ENCODE peak calls at places on chromosomes 11 and 22, in five cellular contexts. E, T, Q, A and N are unnamed samples.

GRCh38 chr11:88181776-88182175 is 6.5 kb upstream of the RAB38 start:
- DNase-seq in A (no peak), E (no peak), Q (no peak), T (no peak), N (no peak)

GRCh38 chr11:64619811-64620285 is 28.8 kb downstream of the SLC22A12 start:
- DNase-seq in T (no peak), A (no peak), E (no peak), Q (no peak), N (no peak)

GRCh38 chr22:50297510-50298265 is 9.8 kb downstream of the PLXNB2 start:
- DNase-seq in T (no peak), Q (no peak), A (no peak), E (no peak), N (no peak)

GRCh38 chr22:41925783-41926460 is 684 bp downstream of the TNFRSF13C start:
- DNase-seq in Q (no peak), A (no peak), E (no peak), T (peak; percentile 81), N (peak; percentile 77)

GRCh38 chr22:34866081-34866480 is 199.9 kb upstream of the ISX start:
- DNase-seq in T (no peak), A (no peak), Q (no peak), E (no peak), N (no peak)

GRCh38 chr11:92130432-92130831 is 94.2 kb upstream of the FAT3 start:
- DNase-seq in E (no peak), A (peak; percentile 26), T (no peak), Q (no peak), N (no peak)

GRCh38 chr11:1453611-1454386 is 32.8 kb downstream of the MOB2 start:
- DNase-seq in Q (no peak), T (no peak), A (no peak), E (no peak), N (no peak)

GRCh38 chr11:117679464-117679863 is 117.6 kb downstream of the DSCAML1 start:
- DNase-seq in A (no peak), Q (no peak), E (no peak), T (no peak), N (no peak)

GRCh38 chr11:24391165-24391564 is 105.7 kb upstream of the LUZP2 start:
- DNase-seq in E (no peak), Q (peak; percentile 16), T (no peak), A (no peak), N (no peak)

GRCh38 chr11:106409201-106409600 is 331.7 kb downstream of the AASDHPPT start:
- DNase-seq in Q (no peak), E (no peak), T (no peak), A (no peak), N (no peak)

GRCh38 chr11:35101223-35101622 is 37.7 kb upstream of the CD44 start:
- DNase-seq in A (no peak), T (no peak), E (no peak), Q (no peak), N (no peak)

GRCh38 chr11:132158696-132159095 is 788.3 kb downstream of the NTM start:
- DNase-seq in A (no peak), T (no peak), Q (no peak), E (no peak), N (no peak)

GRCh38 chr11:66012946-66013761 is 1.3 kb downstream of the CST6 start:
- DNase-seq in Q (no peak), T (no peak), E (no peak), A (no peak), N (no peak)

GRCh38 chr11:18067372-18067771 is 21.3 kb upstream of the TPH1 start:
- DNase-seq in A (no peak), Q (no peak), E (no peak), T (no peak), N (no peak)

GRCh38 chr11:126720539-126721235 is 279.9 kb downstream of the KIRREL3 start:
- DNase-seq in E (no peak), A (no peak), Q (no peak), T (no peak), N (no peak)

GRCh38 chr11:94635072-94635471 is 67.9 kb downstream of the PIWIL4 start:
- DNase-seq in Q (no peak), A (no peak), T (no peak), E (no peak), N (no peak)

GRCh38 chr22:30441088-30441487 is 15.5 kb downstream of the MTFP1 start:
- DNase-seq in Q (no peak), A (no peak), T (no peak), E (no peak), N (no peak)

GRCh38 chr11:69044111-69045013 is 4.4 kb upstream of the TPCN2 start:
- DNase-seq in A (peak; percentile 66), T (peak; percentile 85), Q (peak; percentile 35), E (peak; percentile 80), N (no peak)

GRCh38 chr22:27439131-27439530 is 362.4 kb downstream of the MN1 start:
- DNase-seq in A (no peak), E (no peak), T (no peak), Q (no peak), N (no peak)

GRCh38 chr22:25027959-25028840 is 75.7 kb downstream of the KIAA1671 start:
- DNase-seq in E (peak; percentile 31), A (no peak), T (peak; percentile 64), Q (no peak), N (no peak)

GRCh38 chr11:103395612-103396011 is 286.4 kb downstream of the DYNC2H1 start:
- DNase-seq in E (no peak), A (no peak), T (no peak), Q (peak; percentile 97), N (no peak)

GRCh38 chr11:33553486-33553885 is 147.1 kb downstream of the C11orf91 start:
- DNase-seq in E (no peak), Q (no peak), T (no peak), A (no peak), N (no peak)

GRCh38 chr22:31871475-31871874 is 72.9 kb upstream of the YWHAH start:
- DNase-seq in Q (no peak), E (no peak), T (no peak), A (no peak), N (no peak)

GRCh38 chr22:18091916-18092526 is 14.2 kb downstream of the PEX26 start:
- DNase-seq in E (peak; percentile 40), A (no peak), Q (no peak), T (no peak), N (peak; percentile 48)
- H3K4me3 ChIP-seq in E (peak overlapping the region; percentile 20), A (no peak overlapping the region), Q (no peak overlapping the region), T (peak overlapping the region; percentile 36), N (no peak overlapping the region)

GRCh38 chr11:47991894-47992293 is 11.5 kb downstream of the PTPRJ start:
- DNase-seq in T (no peak), E (no peak), Q (no peak), A (no peak), N (no peak)
- H3K4me3 ChIP-seq in T (no peak overlapping the region), E (no peak overlapping the region), Q (no peak overlapping the region), A (no peak overlapping the region), N (no peak overlapping the region)

GRCh38 chr11:104968856-104969776 is 742 bp upstream of the CASP4 start:
- DNase-seq in E (no peak), T (peak; percentile 60), Q (no peak), A (no peak), N (no peak)
- H3K4me3 ChIP-seq in E (peak overlapping the region; percentile 47), T (peak overlapping the region; percentile 62), Q (no peak overlapping the region), A (peak overlapping the region; percentile 52), N (peak overlapping the region; percentile 78)

DNA sequence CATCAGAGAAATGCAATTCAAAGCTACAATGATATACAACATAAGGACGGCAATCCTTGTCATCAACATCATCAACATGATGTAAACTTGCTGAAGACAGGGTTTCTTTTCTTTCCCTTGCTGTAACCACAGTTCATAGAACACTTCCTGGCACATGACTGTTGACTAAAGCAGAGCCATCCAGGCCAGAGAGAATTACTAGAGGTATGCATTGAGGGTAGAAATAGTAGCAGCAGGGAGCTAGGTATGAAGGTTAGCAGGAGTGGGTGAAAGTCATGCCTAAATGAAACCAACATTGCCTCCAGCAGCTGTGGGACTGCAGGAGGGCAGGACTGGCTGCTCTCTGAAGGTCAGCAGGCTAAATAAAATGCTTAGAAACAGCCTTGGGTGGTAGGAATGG is 103.7 kb downstream of the LRRC32 start:
- DNase-seq in T (no peak), E (no peak), A (no peak), Q (no peak), N (no peak)
- H3K4me3 ChIP-seq in T (no peak overlapping the region), E (no peak overlapping the region), A (no peak overlapping the region), Q (no peak overlapping the region), N (no peak overlapping the region)

GRCh38 chr22:19767427-19768380 is 7.1 kb downstream of the TBX1 start:
- DNase-seq in E (no peak), Q (no peak), A (no peak), T (no peak), N (no peak)

GRCh38 chr22:19766235-19766505 is 5.6 kb downstream of the TBX1 start:
- DNase-seq in A (no peak), E (no peak), T (no peak), Q (no peak), N (no peak)

GRCh38 chr22:19764636-19765476 is 4.3 kb downstream of the TBX1 start:
- DNase-seq in A (no peak), E (no peak), Q (no peak), T (no peak), N (no peak)

GRCh38 chr22:19765477-19766234 is 5.1 kb downstream of the TBX1 start:
- DNase-seq in T (no peak), E (no peak), Q (no peak), A (no peak), N (peak; percentile 36)

GRCh38 chr22:19766506-19767426 is 6.2 kb downstream of the TBX1 start:
- DNase-seq in A (no peak), Q (no peak), E (no peak), T (peak; percentile 86), N (no peak)
- H3K4me3 ChIP-seq in A (peak overlapping the region; percentile 30), Q (no peak overlapping the region), E (no peak overlapping the region), T (peak overlapping the region; percentile 37), N (no peak overlapping the region)

DNA sequence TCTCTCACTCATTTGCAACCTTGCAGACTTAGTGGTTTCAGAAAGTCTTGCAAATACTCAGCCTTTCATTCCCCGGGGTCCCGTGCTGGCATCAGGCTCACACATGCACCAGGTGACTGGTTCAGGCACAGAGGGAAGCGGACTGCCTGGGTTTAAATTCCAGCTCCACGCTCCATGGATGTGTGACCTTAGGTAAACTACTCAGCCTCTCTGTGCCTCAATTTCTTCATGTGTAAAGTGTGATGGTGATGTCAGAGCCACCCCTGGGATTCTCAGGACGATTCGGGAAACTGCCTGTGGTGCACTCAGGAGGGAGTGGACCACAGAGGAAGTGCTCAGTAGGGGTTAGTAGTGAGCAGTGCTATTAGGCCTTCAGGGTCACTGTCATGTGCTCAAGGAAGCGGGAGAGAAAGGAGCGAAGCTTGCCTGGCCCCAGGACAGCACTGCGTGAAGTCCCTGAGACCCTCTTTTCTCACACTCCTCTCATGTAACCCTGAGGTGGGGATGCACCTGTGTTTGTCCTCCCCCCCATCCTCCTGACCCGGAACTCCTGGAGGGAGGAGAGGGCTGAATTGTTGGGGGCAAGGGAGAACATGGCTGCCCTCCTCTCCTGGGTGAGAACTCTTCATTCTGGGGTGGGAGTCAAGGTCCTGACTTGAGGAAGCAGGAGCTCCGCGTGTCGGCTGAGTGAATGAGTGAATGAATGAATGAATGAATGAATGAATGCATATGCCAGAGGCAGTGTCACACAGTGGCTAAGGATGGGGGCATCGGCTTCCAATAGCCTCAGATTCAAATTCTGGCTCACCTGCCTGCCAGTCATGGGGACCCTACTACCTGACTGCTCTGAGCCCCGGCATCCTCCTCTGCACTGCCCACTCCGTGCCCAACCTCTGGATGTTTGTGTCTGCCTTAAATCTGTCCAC is 14.4 kb upstream of the UPK3A start:
- DNase-seq in Q (no peak), E (no peak), A (no peak), T (no peak), N (no peak)
- H3K4me3 ChIP-seq in Q (no peak overlapping the region), E (no peak overlapping the region), A (no peak overlapping the region), T (no peak overlapping the region), N (no peak overlapping the region)